ENCODE peak calls at places on chromosomes 4 and X, in eight cellular contexts. W is prostate gland, G is GM13977, O is right lobe of liver, Y is A549, E is glutamatergic neuron, A is HCT116, Q is neural progenitor cell. P is an unnamed sample.

GRCh38 chr4:101277661-101278060 is 69.7 kb downstream of the PPP3CA start:
- DNase-seq in W (no peak), G (no peak), O (no peak), Y (no peak), E (no peak), A (no peak), Q (no peak), P (no peak)

GRCh38 chrX:56281789-56282188 is 49.6 kb downstream of the KLF8 start:
- DNase-seq in W (no peak), G (no peak), O (no peak), Y (peak), E (no peak), A (peak), Q (peak), P (peak)

GRCh38 chr4:85747871-85748491 is 273.0 kb downstream of the ARHGAP24 start:
- DNase-seq in W (peak), G (peak), O (no peak), Y (peak), E (no peak), A (peak), Q (peak), P (peak)

GRCh38 chrX:41019041-41019392 is 66.2 kb upstream of the USP9X start:
- DNase-seq in W (no peak), G (no peak), O (no peak), Y (no peak), E (no peak), A (no peak), Q (no peak), P (no peak)

GRCh38 chr4:7441201-7441600 is 6.5 kb upstream of the PSAPL1 start:
- DNase-seq in W (no peak), G (no peak), O (no peak), Y (no peak), E (no peak), A (no peak), Q (no peak), P (no peak)

GRCh38 chrX:132023896-132024386 is 839 bp downstream of the STK26 start:
- DNase-seq in W (peak), G (peak), O (no peak), Y (peak), E (no peak), A (no peak), Q (peak), P (peak)

GRCh38 chr4:168272488-168272887 is 46.1 kb downstream of the DDX60 start:
- DNase-seq in W (no peak), G (no peak), O (no peak), Y (no peak), E (no peak), A (no peak), Q (no peak), P (no peak)

GRCh38 chr4:158410272-158410671 is 111.4 kb upstream of the RXFP1 start:
- DNase-seq in W (no peak), G (no peak), O (no peak), Y (peak), E (no peak), A (peak), Q (peak), P (no peak)

GRCh38 chr4:129218897-129219296 is 122.9 kb downstream of the C4orf33 start:
- DNase-seq in W (no peak), G (no peak), O (no peak), Y (no peak), E (no peak), A (no peak), Q (no peak), P (no peak)

GRCh38 chr4:40231464-40231863 is 34.6 kb downstream of the RHOH start:
- DNase-seq in W (no peak), G (no peak), O (no peak), Y (no peak), E (no peak), A (no peak), Q (no peak), P (no peak)

GRCh38 chr4:109655396-109655795 is 47.8 kb downstream of the CASP6 start:
- DNase-seq in W (no peak), G (no peak), O (no peak), Y (no peak), E (no peak), A (no peak), Q (no peak), P (no peak)

GRCh38 chrX:98490670-98491069 is 1607.0 kb downstream of the RPA4 start:
- DNase-seq in W (no peak), G (no peak), O (no peak), Y (no peak), E (no peak), A (no peak), Q (no peak), P (no peak)

GRCh38 chr4:153223935-153224334 is 19.7 kb downstream of the TRIM2 start:
- DNase-seq in W (no peak), G (no peak), O (no peak), Y (no peak), E (no peak), A (no peak), Q (no peak), P (no peak)

GRCh38 chr4:53174824-53175223 is 191.0 kb downstream of the SCFD2 start:
- DNase-seq in W (no peak), G (no peak), O (no peak), Y (no peak), E (no peak), A (no peak), Q (no peak), P (no peak)

GRCh38 chr4:75727073-75727472 is 2.7 kb downstream of the USO1 start:
- DNase-seq in W (no peak), G (no peak), O (no peak), Y (no peak), E (no peak), A (no peak), Q (no peak), P (no peak)

GRCh38 chrX:110665636-110666035 is 130.0 kb downstream of the CHRDL1 start:
- DNase-seq in W (no peak), G (peak), O (peak), Y (peak), E (peak), A (no peak), Q (peak), P (peak)

GRCh38 chr4:138688531-138689181 is 326.9 kb upstream of the NOCT start:
- DNase-seq in W (no peak), G (no peak), O (no peak), Y (no peak), E (no peak), A (no peak), Q (no peak), P (no peak)

GRCh38 chrX:103423955-103424640 is 47.8 kb downstream of the BEX3 start:
- DNase-seq in W (no peak), G (no peak), O (no peak), Y (no peak), E (peak), A (no peak), Q (peak), P (no peak)

GRCh38 chr4:41994461-41994860 is 4.1 kb downstream of the SLC30A9 start:
- DNase-seq in W (no peak), G (no peak), O (no peak), Y (no peak), E (no peak), A (no peak), Q (no peak), P (no peak)
- TF ChIP-seq CTCF in W (no peak), G (no peak), O (no peak), Y (no peak), E (peak), A (peak), Q (no peak), P (no peak)

GRCh38 chrX:19225906-19226305 is 103.6 kb upstream of the ADGRG2 start:
- DNase-seq in W (peak), G (peak), O (no peak), Y (peak), E (no peak), A (no peak), Q (peak), P (no peak)
- TF ChIP-seq CTCF in W (no peak), G (peak), O (no peak), Y (peak), E (no peak), A (no peak), Q (peak), P (no peak)

GRCh38 chr4:161457906-161458305 is 705.9 kb downstream of the FSTL5 start:
- DNase-seq in W (no peak), G (no peak), O (no peak), Y (no peak), E (no peak), A (no peak), Q (no peak), P (no peak)
- TF ChIP-seq CTCF in W (no peak), G (no peak), O (no peak), Y (no peak), E (no peak), A (no peak), Q (no peak), P (no peak)

DNA sequence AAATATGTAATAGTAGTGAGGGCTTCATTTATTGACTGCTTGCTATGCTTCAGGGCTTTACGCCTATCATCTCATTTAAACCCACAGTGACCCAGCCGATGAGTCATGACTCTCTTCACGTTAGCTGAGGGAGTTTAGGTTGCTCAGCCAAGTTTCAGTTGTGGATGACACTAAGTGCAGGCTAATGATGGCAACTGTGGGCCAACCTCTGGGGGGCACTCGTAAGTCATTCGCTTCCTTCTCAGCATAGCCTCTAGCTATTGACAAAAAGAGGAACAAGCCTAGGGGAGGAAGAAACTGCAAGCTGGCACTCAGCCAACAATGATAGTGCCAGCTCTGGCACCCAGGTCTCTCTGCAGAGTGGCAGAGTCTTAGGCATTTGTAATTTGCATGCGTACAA is 325.0 kb downstream of the ARHGAP10 start:
- DNase-seq in W (no peak), G (peak), O (peak), Y (peak), E (no peak), A (peak), Q (peak), P (peak)
- TF ChIP-seq CTCF in W (no peak), G (peak), O (peak), Y (no peak), E (no peak), A (no peak), Q (peak), P (no peak)

GRCh38 chrX:48892896-48893295 is 4.7 kb downstream of the TIMM17B start:
- DNase-seq in W (no peak), G (no peak), O (no peak), Y (no peak), E (no peak), A (no peak), Q (no peak), P (no peak)

GRCh38 chrX:48890296-48890925 is 7.2 kb downstream of the TIMM17B start:
- DNase-seq in W (no peak), G (no peak), O (no peak), Y (no peak), E (no peak), A (no peak), Q (peak), P (no peak)

GRCh38 chrX:48890934-48891401 is 6.6 kb downstream of the TIMM17B start:
- DNase-seq in W (no peak), G (no peak), O (no peak), Y (no peak), E (peak), A (no peak), Q (peak), P (no peak)

GRCh38 chrX:48893556-48894348 is 3.8 kb downstream of the TIMM17B start:
- DNase-seq in W (no peak), G (no peak), O (no peak), Y (no peak), E (no peak), A (no peak), Q (no peak), P (no peak)

GRCh38 chrX:48891402-48892288 is 5.9 kb downstream of the TIMM17B start:
- DNase-seq in W (peak), G (peak), O (peak), Y (peak), E (peak), A (peak), Q (peak), P (peak)
- TF ChIP-seq CTCF in W (peak), G (peak), O (peak), Y (peak), E (peak), A (peak), Q (peak), P (no peak)

GRCh38 chr4:141659539-141659938 is 23.2 kb downstream of the IL15 start:
- DNase-seq in W (no peak), G (no peak), O (no peak), Y (no peak), E (no peak), A (no peak), Q (no peak), P (no peak)
- TF ChIP-seq CTCF in W (no peak), G (no peak), O (no peak), Y (no peak), E (no peak), A (no peak), Q (no peak), P (no peak)

P was measured in Calu3.